ENCODE peak calls at places on chromosomes 1 and 21, in nine cellular contexts. W is cardiac fibroblast, B is dorsolateral prefrontal cortex, H is cardiac muscle cell, A is mammary epithelial cell, C is GM13977, Q is foreskin keratinocyte, R is HCT116, N is BE2C. Y is an unnamed sample.

GRCh38 chr1:243924188-243924587 is 74.1 kb upstream of the AKT3 start:
- DNase-seq in W (peak; percentile 87), B (no peak), H (peak; percentile 65), A (peak; percentile 50), C (no peak), Q (peak; percentile 50), R (no peak), N (no peak), Y (no peak)

GRCh38 chr1:109926662-109927300 is 16.1 kb downstream of the CSF1 start:
- DNase-seq in W (peak; percentile 94), B (no peak), H (peak; percentile 79), A (peak; percentile 51), C (no peak), Q (no peak), R (no peak), N (no peak), Y (no peak)

GRCh38 chr1:89581859-89582258 is 51.1 kb upstream of the LRRC8C start:
- DNase-seq in W (no peak), B (no peak), H (no peak), A (peak; percentile 44), C (no peak), Q (no peak), R (no peak), N (no peak), Y (no peak)

GRCh38 chr1:201493757-201494617 is 12.9 kb downstream of the CSRP1 start:
- DNase-seq in W (no peak), B (no peak), H (peak; percentile 89), A (no peak), C (no peak), Q (no peak), R (no peak), N (no peak), Y (no peak)

GRCh38 chr1:94819584-94819944 is 593 bp upstream of the SLC44A3 start:
- DNase-seq in W (no peak), B (no peak), H (no peak), A (no peak), C (no peak), Q (no peak), R (no peak), N (no peak), Y (no peak)

GRCh38 chr1:163036661-163037060 is 32.5 kb upstream of the RGS4 start:
- DNase-seq in W (peak; percentile 18), B (no peak), H (no peak), A (peak; percentile 18), C (no peak), Q (no peak), R (no peak), N (no peak), Y (peak; percentile 23)

GRCh38 chr1:56204206-56204605 is 375.2 kb downstream of the PLPP3 start:
- DNase-seq in W (no peak), B (no peak), H (no peak), A (no peak), C (no peak), Q (no peak), R (no peak), N (no peak), Y (no peak)

GRCh38 chr1:7576946-7577657 is 194.0 kb upstream of the VAMP3 start:
- DNase-seq in W (no peak), B (peak; percentile 15), H (peak; percentile 24), A (no peak), C (no peak), Q (no peak), R (peak; percentile 16), N (peak; percentile 33), Y (no peak)

GRCh38 chr1:16966282-16966681 is 14.1 kb downstream of the MFAP2 start:
- DNase-seq in W (no peak), B (no peak), H (no peak), A (no peak), C (no peak), Q (no peak), R (no peak), N (no peak), Y (no peak)

GRCh38 chr1:225769687-225770086 is 7.9 kb upstream of the SRP9 start:
- DNase-seq in W (no peak), B (no peak), H (no peak), A (no peak), C (no peak), Q (no peak), R (no peak), N (no peak), Y (no peak)

GRCh38 chr1:29332204-29332603 is 95.9 kb downstream of the PTPRU start:
- DNase-seq in W (peak; percentile 36), B (no peak), H (peak; percentile 56), A (peak; percentile 14), C (no peak), Q (no peak), R (peak; percentile 26), N (peak; percentile 49), Y (no peak)

GRCh38 chr1:63189677-63190076 is 132.7 kb upstream of the FOXD3 start:
- DNase-seq in W (no peak), B (no peak), H (peak; percentile 1), A (no peak), C (no peak), Q (no peak), R (peak; percentile 15), N (peak; percentile 8), Y (no peak)

GRCh38 chr1:212699104-212699838 is 369 bp downstream of the BATF3 start:
- DNase-seq in W (peak; percentile 34), B (peak; percentile 44), H (peak; percentile 39), A (no peak), C (peak; percentile 72), Q (no peak), R (peak; percentile 27), N (peak; percentile 65), Y (no peak)

GRCh38 chr1:62954758-62955157 is 170.8 kb downstream of the ATG4C start:
- DNase-seq in W (no peak), B (no peak), H (no peak), A (no peak), C (no peak), Q (no peak), R (no peak), N (no peak), Y (no peak)

GRCh38 chr21:45869121-45870007 is 112.2 kb upstream of the COL6A1 start:
- DNase-seq in W (peak; percentile 70), B (peak; percentile 33), H (peak; percentile 55), A (no peak), C (no peak), Q (no peak), R (no peak), N (no peak), Y (no peak)

GRCh38 chr1:184945034-184945433 is 29.3 kb downstream of the NIBAN1 start:
- DNase-seq in W (no peak), B (no peak), H (peak; percentile 38), A (peak; percentile 67), C (peak; percentile 61), Q (peak; percentile 58), R (no peak), N (no peak), Y (no peak)

GRCh38 chr1:75330633-75331032 is 196.4 kb downstream of the LHX8 start:
- DNase-seq in W (peak; percentile 6), B (no peak), H (no peak), A (no peak), C (no peak), Q (no peak), R (no peak), N (no peak), Y (no peak)

GRCh38 chr1:60430375-60430774 is 356.8 kb upstream of the C1orf87 start:
- DNase-seq in W (no peak), B (no peak), H (no peak), A (no peak), C (no peak), Q (no peak), R (no peak), N (no peak), Y (no peak)

GRCh38 chr1:229298887-229299503 is 28.1 kb downstream of the RAB4A start:
- DNase-seq in W (no peak), B (no peak), H (no peak), A (no peak), C (no peak), Q (no peak), R (no peak), N (no peak), Y (no peak)
- TF ChIP-seq CTCF in W (no peak), B (no peak), H (no peak), A (no peak), C (no peak), Q (no peak), R (no peak), N (no peak), Y (no peak)

GRCh38 chr1:32107742-32108661 is at the start of gene KPNA6:
- DNase-seq in W (peak; percentile 99), B (peak; percentile 89), H (peak; percentile 98), A (peak; percentile 96), C (peak; percentile 82), Q (peak; percentile 87), R (peak; percentile 97), N (peak; percentile 78), Y (peak; percentile 79)
- TF ChIP-seq CTCF in W (no peak), B (peak; percentile 29), H (no peak), A (no peak), C (no peak), Q (no peak), R (no peak), N (no peak), Y (no peak)

GRCh38 chr1:48675251-48675650 is 101.4 kb downstream of the BEND5 start:
- DNase-seq in W (peak; percentile 3), B (no peak), H (no peak), A (peak; percentile 60), C (no peak), Q (no peak), R (no peak), N (no peak), Y (no peak)

GRCh38 chr1:48674641-48675040 is 102.0 kb downstream of the BEND5 start:
- DNase-seq in W (peak; percentile 41), B (no peak), H (peak; percentile 40), A (peak; percentile 78), C (no peak), Q (peak; percentile 40), R (no peak), N (no peak), Y (peak; percentile 75)

GRCh38 chr1:48671578-48671977 is 105.1 kb downstream of the BEND5 start:
- DNase-seq in W (peak; percentile 2), B (no peak), H (no peak), A (no peak), C (no peak), Q (no peak), R (no peak), N (no peak), Y (no peak)

GRCh38 chr1:48676376-48676775 is 100.3 kb downstream of the BEND5 start:
- DNase-seq in W (no peak), B (no peak), H (no peak), A (no peak), C (no peak), Q (no peak), R (no peak), N (no peak), Y (no peak)

DNA sequence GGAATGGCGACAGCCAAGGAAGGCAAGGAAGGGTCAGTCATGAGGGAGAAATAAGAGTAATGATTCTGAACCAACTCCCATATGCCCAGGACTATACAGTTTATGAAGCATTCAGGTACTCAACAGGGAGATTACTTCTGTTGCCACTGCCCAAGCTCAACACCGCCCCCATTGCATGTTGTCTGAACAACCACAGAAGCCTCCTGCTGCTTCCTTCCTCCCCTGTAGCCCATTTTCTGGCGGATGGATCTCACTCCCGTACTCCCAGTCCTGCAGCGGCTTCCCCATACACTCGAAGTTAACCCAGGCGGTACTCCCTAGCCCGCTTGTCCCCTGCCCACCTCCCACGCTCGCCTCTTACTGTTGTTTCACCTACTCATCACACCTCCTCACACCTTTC is 103.0 kb downstream of the BEND5 start:
- DNase-seq in W (no peak), B (no peak), H (no peak), A (no peak), C (no peak), Q (no peak), R (peak; percentile 16), N (no peak), Y (no peak)
- TF ChIP-seq CTCF in W (no peak), B (no peak), H (peak; percentile 9), A (no peak), C (no peak), Q (peak; percentile 25), R (peak; percentile 42), N (peak; percentile 32), Y (peak; percentile 29)

GRCh38 chr1:25247829-25248754 is 838 bp upstream of the RSRP1 start:
- DNase-seq in W (no peak), B (no peak), H (no peak), A (no peak), C (no peak), Q (no peak), R (no peak), N (no peak), Y (no peak)
- TF ChIP-seq CTCF in W (no peak), B (no peak), H (peak; percentile 18), A (peak; percentile 2), C (peak; percentile 48), Q (no peak), R (peak; percentile 13), N (peak; percentile 24), Y (peak; percentile 31)